ENCODE peak calls at places on chromosomes 11 and 22, in nine cellular contexts. B is foreskin fibroblast, W is dorsolateral prefrontal cortex, Z is SK-N-SH, O is kidney epithelial cell, K is Calu3, T is endothelial cell, F is brain microvascular endothelial cell, E is fibroblast of villous mesenchyme. Y is an unnamed sample.

GRCh38 chr11:119793335-119793984 is 64.5 kb upstream of the NECTIN1 start:
- DNase-seq in O (no peak), B (no peak), W (no peak), T (no peak), K (no peak), E (no peak), Z (no peak), F (peak; percentile 18), Y (no peak)

GRCh38 chr22:39039306-39040126 is 1.1 kb upstream of the APOBEC3F start:
- DNase-seq in W (no peak), Z (no peak), T (no peak), B (no peak), O (no peak), E (no peak), K (no peak), F (no peak), Y (no peak)

GRCh38 chr11:101035872-101036271 is 93.7 kb downstream of the PGR start:
- DNase-seq in O (no peak), Z (no peak), W (no peak), T (no peak), B (no peak), F (no peak), E (no peak), K (no peak), Y (no peak)

GRCh38 chr11:61345170-61345610 is 12.2 kb downstream of the TKFC start:
- DNase-seq in W (no peak), F (no peak), E (peak; percentile 25), B (peak; percentile 27), O (no peak), K (no peak), Z (peak; percentile 92), T (no peak), Y (no peak)

GRCh38 chr22:33984741-33985287 is 64.5 kb upstream of the LARGE1 start:
- DNase-seq in B (no peak), W (no peak), E (no peak), T (no peak), O (no peak), F (no peak), Z (no peak), K (no peak), Y (no peak)

GRCh38 chr11:36417154-36417553 is 92.9 kb downstream of the TRAF6 start:
- DNase-seq in Z (no peak), E (no peak), T (no peak), K (no peak), F (no peak), B (no peak), O (no peak), W (no peak), Y (no peak)

GRCh38 chr11:12983331-12983730 is 25.8 kb upstream of the RASSF10 start:
- DNase-seq in O (no peak), T (no peak), B (no peak), F (no peak), W (no peak), K (no peak), Z (no peak), E (no peak), Y (no peak)

GRCh38 chr11:48007677-48008076 is 27.3 kb downstream of the PTPRJ start:
- DNase-seq in F (no peak), E (no peak), O (no peak), B (no peak), T (no peak), K (no peak), W (no peak), Z (no peak), Y (no peak)

GRCh38 chr11:74895340-74896116 is 53.4 kb downstream of the XRRA1 start:
- DNase-seq in Z (no peak), O (no peak), W (no peak), T (no peak), B (no peak), K (no peak), E (no peak), F (no peak), Y (no peak)
- TF ChIP-seq CTCF in Z (no peak), O (no peak), W (no peak), T (no peak), B (no peak), K (no peak), E (no peak), F (no peak), Y (no peak)

GRCh38 chr11:129987950-129988349 is 14.7 kb downstream of the PRDM10 start:
- DNase-seq in B (no peak), Z (no peak), O (no peak), E (no peak), F (no peak), K (no peak), W (no peak), T (no peak), Y (no peak)

GRCh38 chr11:129992161-129992944 is 10.3 kb downstream of the PRDM10 start:
- DNase-seq in O (no peak), T (peak; percentile 31), W (no peak), E (peak; percentile 28), K (peak; percentile 61), B (no peak), Z (peak; percentile 67), F (no peak), Y (no peak)

GRCh38 chr11:129995163-129995562 is 7.5 kb downstream of the PRDM10 start:
- DNase-seq in O (no peak), B (no peak), Z (no peak), E (no peak), K (no peak), W (no peak), F (no peak), T (no peak), Y (no peak)

GRCh38 chr11:129985823-129986222 is 16.8 kb downstream of the PRDM10 start:
- DNase-seq in F (no peak), B (no peak), O (no peak), W (no peak), E (no peak), Z (no peak), K (no peak), T (no peak), Y (no peak)

GRCh38 chr11:129989437-129989836 is 13.2 kb downstream of the PRDM10 start:
- DNase-seq in E (no peak), W (no peak), Z (no peak), T (no peak), O (no peak), K (no peak), B (no peak), F (no peak), Y (no peak)
- TF ChIP-seq CTCF in E (no peak), W (no peak), Z (no peak), T (no peak), O (no peak), K (no peak), B (no peak), F (no peak), Y (no peak)

DNA sequence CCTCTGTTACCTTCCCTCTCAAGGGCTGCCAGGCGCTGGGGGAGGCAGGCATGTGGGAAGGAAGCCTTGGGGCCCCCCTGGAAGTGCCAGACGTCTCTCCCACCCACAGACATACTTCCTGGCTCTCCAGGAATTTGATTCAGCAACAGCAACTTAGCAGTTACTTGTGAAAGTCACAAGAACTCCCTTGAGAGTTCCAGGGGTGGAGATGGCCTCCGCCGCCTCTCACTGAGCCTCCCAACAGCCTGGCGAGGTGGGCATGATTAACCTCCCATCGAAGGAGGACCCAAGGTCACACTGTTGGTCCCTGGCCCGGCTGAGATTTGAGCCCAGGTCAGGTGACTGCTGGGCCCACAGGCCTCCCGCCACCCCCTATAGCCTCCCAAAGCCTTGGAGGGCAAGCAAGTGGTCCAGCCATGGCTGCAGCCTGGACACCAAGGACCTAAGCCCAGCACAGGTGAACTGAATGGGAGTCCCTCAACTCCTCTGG is 14.0 kb upstream of the TSKU start:
- DNase-seq in E (peak; percentile 51), O (no peak), B (no peak), W (no peak), Z (no peak), T (no peak), K (no peak), F (peak; percentile 42), Y (no peak)
- TF ChIP-seq CTCF in E (no peak), O (no peak), B (no peak), W (no peak), Z (no peak), T (no peak), K (no peak), F (no peak), Y (no peak)

GRCh38 chr22:17906978-17907730 is 117.2 kb downstream of the MICAL3 start:
- DNase-seq in O (no peak), T (no peak), K (no peak), W (no peak), F (no peak), Z (no peak), B (no peak), E (no peak), Y (no peak)

GRCh38 chr22:17902960-17903359 is 121.4 kb downstream of the MICAL3 start:
- DNase-seq in O (no peak), W (no peak), B (no peak), E (no peak), Z (no peak), T (no peak), K (no peak), F (no peak), Y (no peak)

GRCh38 chr22:17905445-17905844 is 118.9 kb downstream of the MICAL3 start:
- DNase-seq in T (no peak), E (no peak), W (no peak), F (no peak), Z (no peak), O (no peak), K (no peak), B (no peak), Y (no peak)

GRCh38 chr22:17907731-17908051 is 116.7 kb downstream of the MICAL3 start:
- DNase-seq in E (peak; percentile 24), O (no peak), W (no peak), T (no peak), Z (no peak), F (no peak), K (no peak), B (no peak), Y (no peak)

DNA sequence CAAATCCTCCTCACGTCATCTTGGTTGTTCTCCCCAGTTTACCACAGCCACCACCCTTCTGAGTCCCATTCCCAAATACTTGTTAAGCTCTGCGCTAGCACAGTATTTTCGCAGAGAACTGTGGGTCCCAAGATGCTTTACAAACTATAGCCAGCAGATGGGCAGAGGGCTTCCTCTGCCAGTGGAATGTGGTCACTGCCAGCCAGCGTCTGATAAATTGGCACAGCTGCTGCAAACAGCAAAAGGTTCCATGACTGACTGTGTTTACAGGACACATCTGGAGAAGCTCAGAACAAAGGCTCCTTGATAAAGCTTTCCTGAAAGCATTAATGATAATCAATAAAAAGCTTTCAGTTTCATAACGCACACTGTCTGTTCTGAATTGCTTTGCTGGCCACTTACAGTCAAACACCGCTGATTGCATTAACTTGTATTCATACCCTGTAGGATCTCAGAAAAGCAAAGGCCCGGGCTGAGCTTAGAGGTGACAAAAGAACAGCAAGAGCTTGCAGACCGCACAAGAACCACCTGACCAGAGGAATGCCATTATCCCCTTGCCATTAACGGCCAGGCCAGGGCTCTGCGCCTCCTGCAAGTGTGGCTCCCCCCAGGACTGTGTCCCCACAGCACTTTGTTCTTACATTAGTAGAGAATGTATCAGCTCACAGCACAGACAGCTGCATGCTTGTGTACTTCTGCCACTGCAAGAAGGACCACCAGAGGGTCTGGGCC is 120.6 kb downstream of the MICAL3 start:
- DNase-seq in K (no peak), Z (peak; percentile 49), F (no peak), W (no peak), O (no peak), T (no peak), B (no peak), E (no peak), Y (no peak)
- TF ChIP-seq CTCF in K (no peak), Z (no peak), F (no peak), W (no peak), O (no peak), T (no peak), B (no peak), E (peak; percentile 4), Y (no peak)